ENCODE peak calls at places on chromosomes 2 and 18, in four cellular contexts. Q, C, B and R are unnamed samples.

GRCh38 chr2:45651415-45652089 is at the start of gene PRKCE:
- DNase-seq in Q (no peak), C (no peak), B (no peak), R (no peak)

GRCh38 chr2:205755923-205756322 is 73.6 kb downstream of the NRP2 start:
- DNase-seq in Q (no peak), C (no peak), B (no peak), R (no peak)

GRCh38 chr2:158953926-158954763 is 14.3 kb upstream of the TANC1 start:
- DNase-seq in Q (no peak), C (no peak), B (peak), R (no peak)

GRCh38 chr2:88729061-88729745 is 37.7 kb downstream of the RPIA start:
- DNase-seq in Q (no peak), C (no peak), B (no peak), R (no peak)

GRCh38 chr2:170660406-170660805 is 54.7 kb upstream of the SP5 start:
- DNase-seq in Q (no peak), C (no peak), B (no peak), R (no peak)

GRCh38 chr18:3104190-3105054 is 91.5 kb upstream of the LPIN2 start:
- DNase-seq in Q (no peak), C (no peak), B (no peak), R (no peak)

GRCh38 chr2:140308706-140309105 is 1528.5 kb upstream of the NXPH2 start:
- DNase-seq in Q (no peak), C (no peak), B (no peak), R (no peak)

GRCh38 chr2:25537526-25537925 is 135.9 kb downstream of the DTNB start:
- DNase-seq in Q (no peak), C (no peak), B (no peak), R (no peak)

GRCh38 chr18:1047406-1047805 is 142.7 kb downstream of the ADCYAP1 start:
- DNase-seq in Q (no peak), C (no peak), B (no peak), R (no peak)

GRCh38 chr2:15173506-15173905 is 387.6 kb downstream of the NBAS start:
- DNase-seq in Q (no peak), C (no peak), B (no peak), R (no peak)

GRCh38 chr18:6610436-6610835 is 119.1 kb upstream of the ARHGAP28 start:
- DNase-seq in Q (no peak), C (no peak), B (no peak), R (no peak)

GRCh38 chr2:20481798-20482405 is 35.0 kb downstream of the RHOB start:
- DNase-seq in Q (no peak), C (no peak), B (no peak), R (no peak)

GRCh38 chr2:53880756-53881155 is 21.0 kb upstream of the GPR75 start:
- DNase-seq in Q (no peak), C (no peak), B (no peak), R (no peak)

GRCh38 chr2:216139884-216140283 is 30.7 kb downstream of the XRCC5 start:
- DNase-seq in Q (peak), C (no peak), B (peak), R (no peak)

GRCh38 chr2:205133544-205133943 is 548.8 kb upstream of the NRP2 start:
- DNase-seq in Q (no peak), C (no peak), B (no peak), R (no peak)

GRCh38 chr2:41031282-41031681 is 579.4 kb upstream of the SLC8A1 start:
- DNase-seq in Q (no peak), C (no peak), B (no peak), R (no peak)

GRCh38 chr2:143936758-143937562 is 583.0 kb downstream of the ZEB2 start:
- DNase-seq in Q (no peak), C (peak), B (no peak), R (no peak)

GRCh38 chr2:67845557-67846114 is 217.2 kb downstream of the C1D start:
- DNase-seq in Q (no peak), C (no peak), B (no peak), R (no peak)

GRCh38 chr2:161416294-161416632 is at the start of gene TBR1:
- DNase-seq in Q (no peak), C (no peak), B (no peak), R (no peak)

GRCh38 chr2:241227635-241227993 is 39.1 kb downstream of the ANO7 start:
- DNase-seq in Q (no peak), C (no peak), B (no peak), R (no peak)

GRCh38 chr2:181753686-181754085 is 73.4 kb upstream of the NEUROD1 start:
- DNase-seq in Q (no peak), C (no peak), B (no peak), R (no peak)

GRCh38 chr2:181755181-181755580 is 74.9 kb upstream of the NEUROD1 start:
- DNase-seq in Q (no peak), C (no peak), B (no peak), R (no peak)

GRCh38 chr2:181752301-181752700 is 72.0 kb upstream of the NEUROD1 start:
- DNase-seq in Q (no peak), C (no peak), B (peak), R (no peak)

GRCh38 chr2:181751266-181752030 is 71.1 kb upstream of the NEUROD1 start:
- DNase-seq in Q (no peak), C (no peak), B (no peak), R (no peak)

GRCh38 chr2:181754136-181754535 is 73.8 kb upstream of the NEUROD1 start:
- DNase-seq in Q (no peak), C (no peak), B (no peak), R (no peak)
- TF ChIP-seq EP300 in Q (no peak), C (no peak), B (no peak), R (no peak)

GRCh38 chr2:74865770-74866674 is 32.1 kb downstream of the HK2 start:
- DNase-seq in Q (no peak), C (no peak), B (peak), R (no peak)
- TF ChIP-seq SRF in Q (no peak), C (no peak), B (no peak), R (no peak)

GRCh38 chr18:7937268-7937667 is 370.2 kb downstream of the PTPRM start:
- DNase-seq in Q (no peak), C (no peak), B (no peak), R (no peak)

GRCh38 chr18:7940976-7941375 is 373.9 kb downstream of the PTPRM start:
- DNase-seq in Q (no peak), C (no peak), B (no peak), R (no peak)

GRCh38 chr18:7940379-7940778 is 373.3 kb downstream of the PTPRM start:
- DNase-seq in Q (no peak), C (no peak), B (no peak), R (no peak)

GRCh38 chr18:7945882-7946281 is 378.8 kb downstream of the PTPRM start:
- DNase-seq in Q (no peak), C (no peak), B (peak), R (no peak)

GRCh38 chr18:7941533-7941932 is 374.4 kb downstream of the PTPRM start:
- DNase-seq in Q (no peak), C (no peak), B (no peak), R (no peak)
- TF ChIP-seq EP300 in Q (no peak), C (no peak), B (no peak), R (no peak)

GRCh38 chr2:127074358-127074757 is 32.6 kb downstream of the BIN1 start:
- DNase-seq in Q (no peak), C (no peak), B (no peak), R (no peak)

GRCh38 chr2:127072970-127073369 is 34.0 kb downstream of the BIN1 start:
- DNase-seq in Q (no peak), C (no peak), B (no peak), R (no peak)

GRCh38 chr2:127071901-127072328 is 35.0 kb downstream of the BIN1 start:
- DNase-seq in Q (no peak), C (no peak), B (peak), R (no peak)

GRCh38 chr2:127070221-127070620 is 36.7 kb downstream of the BIN1 start:
- DNase-seq in Q (no peak), C (no peak), B (no peak), R (no peak)

GRCh38 chr2:127072380-127072779 is 34.6 kb downstream of the BIN1 start:
- DNase-seq in Q (no peak), C (no peak), B (no peak), R (no peak)
- TF ChIP-seq SRF in Q (no peak), C (no peak), B (no peak), R (no peak)

GRCh38 chr2:177263451-177264208 is 897 bp downstream of the NFE2L2 start:
- DNase-seq in Q (peak), C (peak), B (peak), R (peak)

GRCh38 chr2:177264209-177264538 is 353 bp downstream of the NFE2L2 start:
- DNase-seq in Q (no peak), C (no peak), B (no peak), R (no peak)

GRCh38 chr2:177264539-177265385 is at the start of gene NFE2L2:
- DNase-seq in Q (peak), C (peak), B (peak), R (peak)

GRCh38 chr2:177265386-177265690 is 811 bp upstream of the NFE2L2 start:
- DNase-seq in Q (no peak), C (no peak), B (no peak), R (no peak)

GRCh38 chr2:177265834-177266817 is 1.6 kb upstream of the NFE2L2 start:
- DNase-seq in Q (no peak), C (no peak), B (peak), R (no peak)
- TF ChIP-seq EP300 in Q (peak), C (no peak), B (no peak), R (no peak)

GRCh38 chr18:11324510-11324909 is 175.1 kb upstream of the PIEZO2 start:
- DNase-seq in Q (no peak), C (no peak), B (no peak), R (no peak)

GRCh38 chr18:11322716-11323115 is 173.3 kb upstream of the PIEZO2 start:
- DNase-seq in Q (no peak), C (no peak), B (no peak), R (no peak)

GRCh38 chr18:11322006-11322405 is 172.6 kb upstream of the PIEZO2 start:
- DNase-seq in Q (no peak), C (no peak), B (no peak), R (no peak)

GRCh38 chr18:11324956-11325873 is 175.8 kb upstream of the PIEZO2 start:
- DNase-seq in Q (no peak), C (no peak), B (peak), R (peak)

DNA sequence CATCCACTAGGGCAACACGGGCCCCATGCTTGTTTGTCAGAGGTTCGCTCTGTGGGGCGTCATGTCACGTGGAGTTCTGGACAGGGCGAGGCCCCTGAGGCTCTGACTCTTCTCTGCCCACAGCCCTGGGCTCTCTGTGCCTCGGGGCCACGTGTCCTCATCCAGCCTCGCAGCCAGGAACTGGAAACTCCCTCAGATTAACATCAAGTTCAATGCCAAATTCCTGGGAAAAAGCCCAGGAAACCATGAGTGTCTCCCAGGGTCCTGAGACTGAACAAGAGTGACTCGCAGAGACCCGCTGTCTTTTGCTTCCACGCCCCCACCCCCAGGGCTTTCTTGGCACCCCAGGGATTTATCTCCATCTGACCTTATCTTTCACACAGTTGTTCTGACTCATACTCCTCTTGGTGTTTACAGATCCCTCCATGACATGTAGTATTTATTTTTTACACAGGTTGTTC is 174.0 kb upstream of the PIEZO2 start:
- DNase-seq in Q (no peak), C (no peak), B (peak), R (no peak)
- TF ChIP-seq SRF in Q (no peak), C (no peak), B (no peak), R (no peak)

GRCh38 chr2:102120261-102121259 is 22.0 kb upstream of the IL1R1 start:
- DNase-seq in Q (no peak), C (no peak), B (no peak), R (no peak)
- TF ChIP-seq EP300 in Q (no peak), C (no peak), B (no peak), R (no peak)

GRCh38 chr2:71326968-71327367 is 4.6 kb upstream of the ZNF638 start:
- DNase-seq in Q (no peak), C (no peak), B (no peak), R (no peak)
- TF ChIP-seq SRF in Q (no peak), C (no peak), B (no peak), R (no peak)

GRCh38 chr2:74566423-74567085 is 12.0 kb downstream of the DOK1 start:
- DNase-seq in Q (no peak), C (no peak), B (no peak), R (no peak)
- TF ChIP-seq EP300 in Q (no peak), C (no peak), B (no peak), R (peak)

DNA sequence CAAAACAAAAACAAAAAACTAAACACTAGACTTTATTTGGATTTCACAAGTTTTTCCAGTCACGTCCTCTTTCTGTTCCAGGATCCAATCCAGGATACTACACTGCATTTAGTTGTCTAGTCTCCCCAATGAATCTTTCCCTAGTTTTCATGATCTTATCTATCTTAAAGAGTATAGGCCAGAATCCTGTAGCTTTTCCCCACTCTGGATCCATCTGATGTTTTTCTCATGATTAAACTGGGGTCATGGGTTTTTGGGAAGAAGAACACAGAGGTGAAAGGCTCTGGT is 178.8 kb upstream of the RASGRP3 start:
- DNase-seq in Q (no peak), C (no peak), B (no peak), R (no peak)
- TF ChIP-seq SRF in Q (no peak), C (no peak), B (no peak), R (no peak)